ENCODE peak calls at places on chromosomes 11 and 22, in six cellular contexts. B is DMS153, Q is AG09319, U is foreskin melanocyte, S is nephron progenitor cell, I is cerebellum. L is an unnamed sample.
A peak's percentile ranks its signal among the peaks of the same experiment; 100 is the strongest.

GRCh38 chr22:44587004-44587793 is 89.2 kb upstream of the RTL6 start:
- DNase-seq in B (peak; percentile 76), Q (no peak), U (no peak), S (peak; percentile 45), I (peak; percentile 35), L (no peak)

GRCh38 chr11:71472357-71472885 is 19.4 kb downstream of the NADSYN1 start:
- DNase-seq in B (no peak), Q (no peak), U (no peak), S (no peak), I (no peak), L (no peak)

GRCh38 chr22:29044657-29045176 is 16.9 kb downstream of the C22orf31 start:
- DNase-seq in B (no peak), Q (no peak), U (no peak), S (no peak), I (no peak), L (no peak)

GRCh38 chr11:130156108-130157022 is 3.2 kb upstream of the ST14 start:
- DNase-seq in B (no peak), Q (no peak), U (no peak), S (no peak), I (no peak), L (no peak)

GRCh38 chr11:28833670-28834069 is 725.5 kb downstream of the METTL15 start:
- DNase-seq in B (no peak), Q (no peak), U (peak; percentile 46), S (no peak), I (no peak), L (no peak)

GRCh38 chr11:113690619-113691569 is 15.2 kb downstream of the TMPRSS5 start:
- DNase-seq in B (no peak), Q (no peak), U (peak; percentile 35), S (peak; percentile 44), I (no peak), L (peak; percentile 59)

GRCh38 chr22:25623310-25623734 is 58.8 kb downstream of the GRK3 start:
- DNase-seq in B (no peak), Q (no peak), U (no peak), S (no peak), I (no peak), L (no peak)

GRCh38 chr11:13140873-13141655 is 131.9 kb downstream of the RASSF10 start:
- DNase-seq in B (no peak), Q (no peak), U (no peak), S (no peak), I (no peak), L (no peak)

GRCh38 chr11:48091426-48092102 is 111.2 kb downstream of the PTPRJ start:
- DNase-seq in B (no peak), Q (no peak), U (no peak), S (no peak), I (no peak), L (no peak)

GRCh38 chr22:26897384-26897783 is 240.0 kb downstream of the MIAT start:
- DNase-seq in B (no peak), Q (no peak), U (no peak), S (no peak), I (no peak), L (no peak)

GRCh38 chr11:113877673-113878060 is 2.3 kb upstream of the USP28 start:
- DNase-seq in B (no peak), Q (no peak), U (no peak), S (no peak), I (no peak), L (no peak)

GRCh38 chr22:22836635-22837034 is 51.0 kb upstream of the IGLL5 start:
- DNase-seq in B (no peak), Q (no peak), U (no peak), S (no peak), I (no peak), L (no peak)

GRCh38 chr22:45284705-45285305 is at the start of gene UPK3A:
- DNase-seq in B (peak; percentile 60), Q (no peak), U (no peak), S (peak; percentile 83), I (peak; percentile 85), L (no peak)

GRCh38 chr11:22792497-22792896 is 37.1 kb downstream of the SVIP start:
- DNase-seq in B (no peak), Q (no peak), U (peak; percentile 95), S (no peak), I (no peak), L (peak; percentile 18)

GRCh38 chr11:12889243-12889642 is 119.9 kb upstream of the RASSF10 start:
- DNase-seq in B (no peak), Q (peak; percentile 42), U (no peak), S (no peak), I (no peak), L (peak; percentile 45)

GRCh38 chr11:12581923-12582322 is 92.3 kb upstream of the TEAD1 start:
- DNase-seq in B (peak; percentile 9), Q (no peak), U (no peak), S (no peak), I (peak; percentile 23), L (no peak)

GRCh38 chr11:3148255-3148989 is 16.7 kb downstream of the OSBPL5 start:
- DNase-seq in B (no peak), Q (no peak), U (no peak), S (no peak), I (no peak), L (no peak)

GRCh38 chr11:105042178-105042577 is 3.0 kb downstream of the CARD16 start:
- DNase-seq in B (no peak), Q (no peak), U (no peak), S (no peak), I (no peak), L (no peak)

GRCh38 chr22:27474112-27474571 is 327.4 kb downstream of the MN1 start:
- DNase-seq in B (no peak), Q (no peak), U (no peak), S (no peak), I (no peak), L (no peak)

GRCh38 chr22:46000081-46001027 is 23.4 kb upstream of the WNT7B start:
- DNase-seq in B (no peak), Q (no peak), U (no peak), S (no peak), I (no peak), L (no peak)

GRCh38 chr22:38734203-38735100 is 21.3 kb downstream of the SUN2 start:
- DNase-seq in B (no peak), Q (no peak), U (no peak), S (no peak), I (no peak), L (no peak)

GRCh38 chr22:22867996-22868715 is 19.5 kb upstream of the IGLL5 start:
- DNase-seq in B (no peak), Q (no peak), U (no peak), S (no peak), I (no peak), L (no peak)

GRCh38 chr22:29914991-29915390 is 32.0 kb downstream of the MTMR3 start:
- DNase-seq in B (no peak), Q (no peak), U (peak; percentile 41), S (no peak), I (no peak), L (no peak)

GRCh38 chr11:117769530-117769929 is 27.5 kb downstream of the DSCAML1 start:
- DNase-seq in B (no peak), Q (no peak), U (no peak), S (no peak), I (no peak), L (no peak)

GRCh38 chr22:39558254-39558727 is 12.3 kb upstream of the CACNA1I start:
- DNase-seq in B (no peak), Q (no peak), U (no peak), S (peak; percentile 51), I (no peak), L (no peak)

GRCh38 chr11:37343279-37343678 is 745.2 kb upstream of the RAG2 start:
- DNase-seq in B (no peak), Q (no peak), U (no peak), S (no peak), I (no peak), L (no peak)

L was measured in breast epithelium.